ENCODE peak calls at places on chromosomes 1 and 21, in seven cellular contexts. V is mammary epithelial cell; X is left lung; N is activated CD4-positive, alpha-beta T cell treated with anti-CD3 and anti-CD28 coated beads, Interleukin-2, amount 50 U/mL, for 48 hours; P is activated CD8-positive, alpha-beta T cell treated with anti-CD3 and anti-CD28 coated beads for 36 hours; Y is C1 segment of cervical spinal cord; F is HS-5. W is an unnamed sample.

GRCh38 chr1:245583575-245584330 is 429.0 kb downstream of the KIF26B start:
- DNase-seq in V (no peak), X (no peak), N (no peak), P (no peak), Y (no peak), F (no peak), W (no peak)

GRCh38 chr1:17004466-17005364 is 7.0 kb downstream of the ATP13A2 start:
- DNase-seq in V (no peak), X (peak; percentile 63), N (no peak), P (no peak), Y (no peak), F (no peak), W (no peak)

GRCh38 chr21:43572443-43572842 is 86.8 kb downstream of the HSF2BP start:
- DNase-seq in V (no peak), X (no peak), N (no peak), P (no peak), Y (no peak), F (no peak), W (no peak)

GRCh38 chr1:5389101-5389885 is 602.9 kb downstream of the NPHP4 start:
- DNase-seq in V (no peak), X (no peak), N (no peak), P (peak; percentile 27), Y (no peak), F (no peak), W (no peak)

GRCh38 chr21:45322960-45323461 is 35.3 kb upstream of the POFUT2 start:
- DNase-seq in V (no peak), X (no peak), N (no peak), P (no peak), Y (no peak), F (no peak), W (no peak)

GRCh38 chr1:21914880-21915640 is 22.1 kb downstream of the HSPG2 start:
- DNase-seq in V (no peak), X (no peak), N (no peak), P (no peak), Y (no peak), F (no peak), W (no peak)

GRCh38 chr1:3914911-3915310 is 14.8 kb upstream of the C1orf174 start:
- DNase-seq in V (no peak), X (no peak), N (no peak), P (no peak), Y (no peak), F (no peak), W (no peak)

GRCh38 chr1:115712911-115713609 is 55.5 kb downstream of the CASQ2 start:
- DNase-seq in V (no peak), X (no peak), N (no peak), P (no peak), Y (no peak), F (no peak), W (no peak)

GRCh38 chr1:84294751-84295150 is 6.8 kb upstream of the SAMD13 start:
- DNase-seq in V (no peak), X (no peak), N (no peak), P (no peak), Y (no peak), F (no peak), W (no peak)

GRCh38 chr1:64073705-64074104 is 129.7 kb upstream of the UBE2U start:
- DNase-seq in V (peak; percentile 64), X (no peak), N (no peak), P (no peak), Y (no peak), F (no peak), W (no peak)

GRCh38 chr1:27397749-27398148 is 5.3 kb downstream of the GPR3 start:
- DNase-seq in V (no peak), X (no peak), N (no peak), P (no peak), Y (no peak), F (no peak), W (no peak)

GRCh38 chr21:45403133-45403824 is 1.7 kb upstream of the COL18A1 start:
- DNase-seq in V (peak; percentile 80), X (peak; percentile 43), N (no peak), P (no peak), Y (no peak), F (no peak), W (no peak)

GRCh38 chr21:38816400-38816973 is 10.8 kb downstream of the ETS2 start:
- DNase-seq in V (no peak), X (no peak), N (no peak), P (no peak), Y (no peak), F (no peak), W (no peak)

GRCh38 chr1:199353906-199354305 is 673.6 kb upstream of the NR5A2 start:
- DNase-seq in V (no peak), X (no peak), N (no peak), P (no peak), Y (no peak), F (no peak), W (no peak)

GRCh38 chr21:42021751-42022430 is 11.7 kb upstream of the ZBTB21 start:
- DNase-seq in V (no peak), X (no peak), N (no peak), P (no peak), Y (no peak), F (no peak), W (no peak)

GRCh38 chr1:226310637-226311195 is 1.8 kb upstream of the LIN9 start:
- DNase-seq in V (peak; percentile 49), X (no peak), N (no peak), P (no peak), Y (no peak), F (no peak), W (no peak)

GRCh38 chr1:211632808-211633522 is 42.5 kb downstream of the NEK2 start:
- DNase-seq in V (peak; percentile 95), X (no peak), N (no peak), P (no peak), Y (peak; percentile 13), F (no peak), W (no peak)

GRCh38 chr1:201748331-201748730 is 80.6 kb upstream of the IPO9 start:
- DNase-seq in V (peak; percentile 64), X (no peak), N (no peak), P (no peak), Y (no peak), F (peak; percentile 94), W (peak; percentile 88)

GRCh38 chr1:246907472-246907871 is 24.3 kb downstream of the AHCTF1 start:
- DNase-seq in V (peak; percentile 5), X (no peak), N (no peak), P (peak; percentile 20), Y (peak; percentile 12), F (no peak), W (peak; percentile 22)

GRCh38 chr21:40562603-40563002 is 284.4 kb downstream of the DSCAM start:
- DNase-seq in V (no peak), X (no peak), N (no peak), P (no peak), Y (no peak), F (no peak), W (no peak)

GRCh38 chr1:24673336-24673735 is 30.2 kb downstream of the SRRM1 start:
- DNase-seq in V (peak; percentile 38), X (no peak), N (no peak), P (no peak), Y (no peak), F (no peak), W (no peak)

GRCh38 chr1:115727706-115728249 is 40.7 kb downstream of the CASQ2 start:
- DNase-seq in V (peak; percentile 94), X (peak; percentile 84), N (no peak), P (no peak), Y (no peak), F (peak; percentile 85), W (peak; percentile 70)

GRCh38 chr1:89607888-89608626 is 24.9 kb upstream of the LRRC8C start:
- DNase-seq in V (peak; percentile 61), X (no peak), N (peak; percentile 69), P (peak; percentile 90), Y (no peak), F (no peak), W (no peak)

GRCh38 chr1:183278736-183279591 is 92.9 kb downstream of the LAMC2 start:
- DNase-seq in V (peak; percentile 95), X (no peak), N (no peak), P (no peak), Y (no peak), F (peak; percentile 64), W (peak; percentile 91)

GRCh38 chr1:100359139-100359538 is 6.8 kb downstream of the CDC14A start:
- DNase-seq in V (no peak), X (no peak), N (no peak), P (no peak), Y (no peak), F (no peak), W (no peak)

GRCh38 chr1:167086033-167086432 is 4.1 kb downstream of the GPA33 start:
- DNase-seq in V (no peak), X (peak; percentile 54), N (no peak), P (no peak), Y (peak; percentile 67), F (no peak), W (no peak)

GRCh38 chr1:202343652-202344349 is 2.1 kb upstream of the UBE2T start:
- DNase-seq in V (peak; percentile 27), X (no peak), N (no peak), P (no peak), Y (peak; percentile 3), F (no peak), W (no peak)

GRCh38 chr1:16618719-16619118 is 5.4 kb upstream of the NBPF1 start:
- DNase-seq in V (no peak), X (peak; percentile 89), N (no peak), P (no peak), Y (no peak), F (no peak), W (no peak)

GRCh38 chr1:10965621-10966226 is 46.7 kb upstream of the TARDBP start:
- DNase-seq in V (peak; percentile 24), X (peak; percentile 85), N (no peak), P (peak; percentile 72), Y (no peak), F (no peak), W (no peak)

GRCh38 chr1:153922076-153922837 is 515 bp downstream of the GATAD2B start:
- DNase-seq in V (peak; percentile 74), X (no peak), N (peak; percentile 69), P (peak; percentile 82), Y (no peak), F (no peak), W (no peak)

GRCh38 chr1:229068266-229069043 is 202.5 kb upstream of the RAB4A start:
- DNase-seq in V (no peak), X (no peak), N (no peak), P (no peak), Y (no peak), F (no peak), W (no peak)

GRCh38 chr1:12549460-12550349 is 68.3 kb downstream of the DHRS3 start:
- DNase-seq in V (peak; percentile 97), X (peak; percentile 70), N (peak; percentile 12), P (peak; percentile 53), Y (no peak), F (peak; percentile 81), W (peak; percentile 76)

W was measured in GM04503.